ENCODE peak calls at places on chromosomes 2 and 18, in four cellular contexts. S, K, D and G are unnamed samples. For H4K20me1, the result is how much of the 10 kb centered on the place peaks cover.

GRCh38 chr2:232030229-232030628 is 68.7 kb downstream of the DIS3L2 start:
- DNase-seq in K (no peak), D (peak), S (peak), G (no peak)

GRCh38 chr2:157895531-157895930 is 19.4 kb upstream of the ACVR1 start:
- DNase-seq in K (no peak), D (no peak), S (peak), G (no peak)

GRCh38 chr2:82837588-82838304 is 1621.3 kb downstream of the SUCLG1 start:
- DNase-seq in D (no peak), S (peak), K (no peak), G (peak)

GRCh38 chr2:9914384-9915065 is 37.0 kb upstream of the GRHL1 start:
- DNase-seq in D (no peak), K (peak), S (peak), G (peak)

GRCh38 chr2:72785517-72785916 is 40.3 kb downstream of the EXOC6B start:
- DNase-seq in D (no peak), K (no peak), S (no peak), G (no peak)

GRCh38 chr18:57970356-57971095 is 73.5 kb upstream of the NEDD4L start:
- DNase-seq in S (peak), K (no peak), D (peak), G (no peak)

GRCh38 chr2:233037078-233037477 is 4.6 kb downstream of the NEU2 start:
- DNase-seq in K (no peak), D (no peak), S (peak), G (peak)

GRCh38 chr2:197777823-197778407 is 7.2 kb downstream of the BOLL start:
- DNase-seq in K (peak), S (peak), D (peak), G (peak)

GRCh38 chr2:135582383-135582782 is 51.1 kb downstream of the R3HDM1 start:
- DNase-seq in S (no peak), D (no peak), K (no peak), G (no peak)

GRCh38 chr2:215723011-215723410 is 287.1 kb upstream of the FN1 start:
- DNase-seq in D (no peak), K (no peak), S (no peak), G (no peak)

GRCh38 chr2:230356084-230356483 is 29.1 kb downstream of the SP140L start:
- DNase-seq in D (peak), S (no peak), K (no peak), G (peak)

GRCh38 chr2:169452080-169452479 is 27.2 kb upstream of the BBS5 start:
- DNase-seq in K (no peak), D (peak), S (peak), G (peak)

GRCh38 chr18:9684901-9685738 is 23.0 kb upstream of the RAB31 start:
- DNase-seq in S (no peak), K (no peak), D (no peak), G (peak)

GRCh38 chr2:219125225-219125885 is 35.3 kb downstream of the NHEJ1 start:
- DNase-seq in S (peak), D (peak), K (no peak), G (peak)

GRCh38 chr2:217998926-217999633 is 3.7 kb downstream of the TNS1 start:
- DNase-seq in S (no peak), D (no peak), K (no peak), G (no peak)

GRCh38 chr2:236998250-236998649 is 87.4 kb upstream of the COPS8 start:
- DNase-seq in D (no peak), S (peak), K (no peak), G (peak)

GRCh38 chr2:48695991-48696390 is 59.5 kb downstream of the LHCGR start:
- DNase-seq in S (no peak), K (no peak), D (no peak), G (no peak)

GRCh38 chr18:61322265-61322873 is 10.9 kb upstream of the CDH20 start:
- DNase-seq in S (peak), D (peak), K (no peak), G (peak)

GRCh38 chr2:46098606-46099005 is 198.6 kb upstream of the EPAS1 start:
- DNase-seq in K (no peak), D (peak), S (peak), G (peak)

GRCh38 chr2:130918421-130918820 is 81.7 kb downstream of the ARHGEF4 start:
- DNase-seq in K (no peak), D (no peak), S (no peak), G (no peak)

GRCh38 chr2:130916438-130916705 is 79.7 kb downstream of the ARHGEF4 start:
- DNase-seq in D (no peak), S (no peak), K (no peak), G (no peak)

GRCh38 chr2:130922417-130922816 is 85.7 kb downstream of the ARHGEF4 start:
- DNase-seq in D (no peak), K (no peak), S (no peak), G (peak)

GRCh38 chr2:130917006-130917688 is 80.4 kb downstream of the ARHGEF4 start:
- DNase-seq in K (no peak), S (no peak), D (no peak), G (no peak)

GRCh38 chr2:130920417-130921030 is 83.8 kb downstream of the ARHGEF4 start:
- DNase-seq in S (peak), D (peak), K (peak), G (peak)
- H4K20me1 ChIP-seq in S (under half), D (under half), K (under half), G (under half)

GRCh38 chr2:121068851-121069250 is 216.2 kb downstream of the TFCP2L1 start:
- DNase-seq in K (no peak), S (no peak), D (no peak), G (no peak)

GRCh38 chr2:121073320-121074210 is 211.4 kb downstream of the TFCP2L1 start:
- DNase-seq in D (no peak), K (no peak), S (no peak), G (no peak)

GRCh38 chr2:121072784-121073183 is 212.2 kb downstream of the TFCP2L1 start:
- DNase-seq in S (no peak), D (no peak), K (no peak), G (no peak)

GRCh38 chr2:121069434-121069969 is 215.5 kb downstream of the TFCP2L1 start:
- DNase-seq in K (no peak), S (no peak), D (no peak), G (no peak)

GRCh38 chr2:121071058-121071504 is 213.9 kb downstream of the TFCP2L1 start:
- DNase-seq in K (no peak), S (peak), D (peak), G (peak)
- H3K27ac ChIP-seq in K (no peak), S (no peak), D (no peak), G (no peak)

GRCh38 chr2:96265349-96265839 is 403 bp downstream of the TMEM127 start:
- DNase-seq in S (no peak), K (no peak), D (peak), G (no peak)
- H4K20me1 ChIP-seq in S (under half), K (under half), D (under half), G (under half)

GRCh38 chr18:212780-213179 is 54.4 kb downstream of the USP14 start:
- DNase-seq in D (no peak), K (no peak), S (no peak), G (no peak)
- H3K27ac ChIP-seq in D (no peak), K (no peak), S (no peak), G (no peak)

GRCh38 chr2:101792208-101792607 is 94.7 kb downstream of the MAP4K4 start:
- DNase-seq in K (no peak), D (no peak), S (no peak), G (no peak)
- H4K20me1 ChIP-seq in K (under half), D (half or more), S (half or more), G (under half)

DNA sequence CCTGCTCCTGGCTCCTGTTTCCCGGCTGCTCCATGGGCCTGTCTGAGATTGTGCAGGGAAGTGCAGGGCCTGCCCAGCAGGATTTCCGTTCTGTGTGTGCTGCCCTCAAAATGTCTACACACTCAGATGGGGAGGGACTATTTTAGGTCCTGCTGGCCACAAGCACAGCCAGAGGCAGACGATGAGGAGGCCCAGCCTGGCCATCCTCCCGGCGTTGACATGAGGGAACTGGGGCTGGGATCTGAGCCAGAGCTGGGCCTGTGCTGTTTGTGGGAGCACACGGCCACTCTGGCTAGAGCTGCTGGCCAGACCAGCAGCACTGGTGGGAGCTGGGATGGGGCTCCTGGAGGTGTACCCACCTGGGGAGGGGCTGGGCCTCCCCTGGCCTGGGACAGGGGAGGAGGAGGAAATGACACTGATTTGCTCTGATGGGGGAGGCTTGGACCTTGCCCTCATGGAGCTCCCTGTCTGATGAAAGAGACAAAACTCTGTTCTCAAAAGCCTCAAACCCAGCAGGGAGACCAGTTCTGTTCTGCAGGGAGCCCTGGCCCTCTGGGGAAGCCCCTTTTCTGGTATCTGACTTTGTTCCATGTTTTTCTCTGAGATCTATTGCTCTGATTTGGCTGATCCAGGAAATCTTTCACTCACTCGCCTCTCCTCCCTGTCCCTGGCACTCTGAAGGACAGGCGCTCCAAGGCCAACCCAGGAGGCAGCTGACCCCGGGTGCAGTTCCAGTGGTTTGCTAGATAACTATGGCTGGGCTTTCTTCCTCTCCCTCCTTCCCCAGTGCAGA is 161.8 kb downstream of the DYSF start:
- DNase-seq in D (peak), S (no peak), K (no peak), G (peak)
- H3K27ac ChIP-seq in D (peak), S (no peak), K (no peak), G (no peak)

GRCh38 chr2:85162746-85163301 is 29.6 kb downstream of the TCF7L1 start:
- DNase-seq in K (no peak), D (no peak), S (no peak), G (peak)
- H4K20me1 ChIP-seq in K (under half), D (under half), S (under half), G (under half)

DNA sequence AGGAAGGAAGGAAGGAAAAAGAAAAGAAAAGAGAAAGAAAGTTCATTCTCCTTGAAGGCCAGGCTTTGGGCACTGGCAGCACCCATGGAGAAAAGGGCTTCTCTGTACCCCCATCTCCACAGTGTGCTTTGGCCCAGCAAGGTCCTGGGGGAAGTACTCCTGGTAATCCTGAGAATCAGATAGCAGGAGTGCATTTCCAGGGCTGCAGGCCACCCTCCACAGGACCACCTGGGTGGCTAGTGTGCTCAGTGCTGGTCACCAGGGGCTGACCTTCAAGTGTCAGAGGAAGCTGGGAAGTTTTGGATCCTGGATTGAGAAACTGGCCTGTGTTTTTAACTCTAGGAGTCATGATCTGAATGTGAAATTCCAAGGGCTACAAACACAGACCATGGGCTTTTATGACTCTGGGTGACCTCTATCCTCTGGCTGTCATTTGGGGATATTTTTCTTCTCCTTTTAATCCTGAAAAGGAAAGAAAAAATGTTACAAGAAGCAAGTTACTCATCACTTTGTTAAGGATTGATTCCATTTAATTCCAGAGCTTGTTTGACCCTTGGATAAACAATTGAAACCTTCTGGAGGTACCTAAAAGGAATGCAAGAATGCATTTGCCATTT is 9.3 kb downstream of the RHOB start:
- DNase-seq in D (no peak), K (no peak), S (no peak), G (peak)
- H3K27ac ChIP-seq in D (no peak), K (no peak), S (no peak), G (no peak)

GRCh38 chr18:74604774-74605173 is 7.1 kb downstream of the ZNF407 start:
- DNase-seq in K (no peak), D (no peak), S (no peak), G (peak)
- H4K20me1 ChIP-seq in K (under half), D (under half), S (under half), G (under half)

GRCh38 chr2:240454031-240454901 is 18.8 kb downstream of the GPC1 start:
- DNase-seq in K (no peak), S (no peak), D (no peak), G (no peak)
- H3K27ac ChIP-seq in K (no peak), S (no peak), D (no peak), G (no peak)